ENCODE peak calls at places on chromosomes 2 and 18, in ten cellular contexts. One of them, this sample, is unnamed.

GRCh38 chr2:237996041-237996593 is 29.3 kb downstream of the UBE2F start:
- DNase-seq in uterus: no peak
- DNase-seq in esophagus muscularis mucosa: no peak
- DNase-seq in HCT116: no peak
- DNase-seq in IMR-90: peak
- DNase-seq in suprapubic skin: no peak
- DNase-seq in ovary: peak
- DNase-seq in esophagus squamous epithelium: no peak
- DNase-seq in transverse colon: no peak
- DNase-seq in A549: no peak
- DNase-seq in this sample: no peak

GRCh38 chr2:215749092-215749957 is 264.0 kb downstream of the MREG start:
- DNase-seq in suprapubic skin: peak
- DNase-seq in transverse colon: peak
- DNase-seq in ovary: no peak
- DNase-seq in esophagus squamous epithelium: no peak
- DNase-seq in IMR-90: peak
- DNase-seq in A549: peak
- DNase-seq in esophagus muscularis mucosa: peak
- DNase-seq in HCT116: no peak
- DNase-seq in uterus: peak
- DNase-seq in this sample: no peak

GRCh38 chr2:26279886-26280285 is 35.1 kb downstream of the HADHB start:
- DNase-seq in uterus: no peak
- DNase-seq in A549: no peak
- DNase-seq in esophagus muscularis mucosa: no peak
- DNase-seq in suprapubic skin: no peak
- DNase-seq in HCT116: no peak
- DNase-seq in IMR-90: no peak
- DNase-seq in esophagus squamous epithelium: no peak
- DNase-seq in transverse colon: no peak
- DNase-seq in ovary: no peak
- DNase-seq in this sample: no peak

GRCh38 chr2:41933585-41934322 is 114.1 kb upstream of the PKDCC start:
- DNase-seq in ovary: peak
- DNase-seq in esophagus squamous epithelium: no peak
- DNase-seq in transverse colon: no peak
- DNase-seq in uterus: peak
- DNase-seq in suprapubic skin: no peak
- DNase-seq in IMR-90: peak
- DNase-seq in esophagus muscularis mucosa: no peak
- DNase-seq in A549: peak
- DNase-seq in HCT116: no peak
- DNase-seq in this sample: no peak

GRCh38 chr2:59383473-59383872 is 1142.3 kb upstream of the FANCL start:
- DNase-seq in esophagus squamous epithelium: no peak
- DNase-seq in A549: no peak
- DNase-seq in suprapubic skin: no peak
- DNase-seq in IMR-90: no peak
- DNase-seq in HCT116: no peak
- DNase-seq in ovary: no peak
- DNase-seq in uterus: no peak
- DNase-seq in esophagus muscularis mucosa: no peak
- DNase-seq in transverse colon: no peak
- DNase-seq in this sample: no peak

GRCh38 chr18:28789460-28789859 is 612.5 kb upstream of the CDH2 start:
- DNase-seq in transverse colon: no peak
- DNase-seq in uterus: no peak
- DNase-seq in suprapubic skin: no peak
- DNase-seq in esophagus squamous epithelium: no peak
- DNase-seq in ovary: no peak
- DNase-seq in A549: no peak
- DNase-seq in esophagus muscularis mucosa: no peak
- DNase-seq in HCT116: no peak
- DNase-seq in IMR-90: no peak
- DNase-seq in this sample: no peak

GRCh38 chr2:219958941-219959340 is 331.5 kb downstream of the SLC4A3 start:
- DNase-seq in A549: no peak
- DNase-seq in suprapubic skin: no peak
- DNase-seq in esophagus muscularis mucosa: no peak
- DNase-seq in IMR-90: no peak
- DNase-seq in uterus: no peak
- DNase-seq in esophagus squamous epithelium: no peak
- DNase-seq in HCT116: no peak
- DNase-seq in transverse colon: no peak
- DNase-seq in ovary: no peak
- DNase-seq in this sample: no peak

GRCh38 chr2:163715199-163715598 is 20.6 kb downstream of the FIGN start:
- DNase-seq in A549: no peak
- DNase-seq in IMR-90: no peak
- DNase-seq in esophagus squamous epithelium: no peak
- DNase-seq in esophagus muscularis mucosa: no peak
- DNase-seq in uterus: no peak
- DNase-seq in suprapubic skin: no peak
- DNase-seq in transverse colon: no peak
- DNase-seq in ovary: no peak
- DNase-seq in HCT116: no peak
- DNase-seq in this sample: no peak

GRCh38 chr2:123851281-123851680 is 173.8 kb upstream of the CNTNAP5 start:
- DNase-seq in transverse colon: no peak
- DNase-seq in uterus: no peak
- DNase-seq in esophagus squamous epithelium: no peak
- DNase-seq in suprapubic skin: no peak
- DNase-seq in IMR-90: no peak
- DNase-seq in ovary: no peak
- DNase-seq in HCT116: no peak
- DNase-seq in A549: no peak
- DNase-seq in esophagus muscularis mucosa: no peak
- DNase-seq in this sample: no peak

GRCh38 chr2:238098854-238099708 is 1.1 kb upstream of the ESPNL start:
- DNase-seq in suprapubic skin: peak
- DNase-seq in ovary: peak
- DNase-seq in transverse colon: no peak
- DNase-seq in uterus: no peak
- DNase-seq in esophagus muscularis mucosa: peak
- DNase-seq in IMR-90: no peak
- DNase-seq in esophagus squamous epithelium: no peak
- DNase-seq in HCT116: no peak
- DNase-seq in A549: no peak
- DNase-seq in this sample: peak

GRCh38 chr2:10120938-10121574 is 1.5 kb upstream of the RRM2 start:
- DNase-seq in HCT116: no peak
- DNase-seq in esophagus muscularis mucosa: no peak
- DNase-seq in A549: peak
- DNase-seq in IMR-90: peak
- DNase-seq in ovary: no peak
- DNase-seq in uterus: no peak
- DNase-seq in transverse colon: peak
- DNase-seq in suprapubic skin: no peak
- DNase-seq in esophagus squamous epithelium: no peak
- DNase-seq in this sample: no peak

GRCh38 chr18:61502472-61502871 is 169.2 kb downstream of the CDH20 start:
- DNase-seq in ovary: no peak
- DNase-seq in IMR-90: peak
- DNase-seq in uterus: peak
- DNase-seq in esophagus squamous epithelium: no peak
- DNase-seq in A549: peak
- DNase-seq in HCT116: peak
- DNase-seq in suprapubic skin: no peak
- DNase-seq in esophagus muscularis mucosa: no peak
- DNase-seq in transverse colon: peak
- DNase-seq in this sample: no peak

GRCh38 chr2:15899327-15899612 is 41.1 kb upstream of the MYCN start:
- DNase-seq in HCT116: no peak
- DNase-seq in IMR-90: no peak
- DNase-seq in esophagus muscularis mucosa: no peak
- DNase-seq in A549: no peak
- DNase-seq in transverse colon: no peak
- DNase-seq in ovary: no peak
- DNase-seq in uterus: no peak
- DNase-seq in suprapubic skin: no peak
- DNase-seq in esophagus squamous epithelium: no peak
- DNase-seq in this sample: no peak

GRCh38 chr18:78558101-78558810 is 421.4 kb upstream of the SALL3 start:
- DNase-seq in suprapubic skin: no peak
- DNase-seq in esophagus squamous epithelium: no peak
- DNase-seq in uterus: no peak
- DNase-seq in HCT116: no peak
- DNase-seq in IMR-90: no peak
- DNase-seq in transverse colon: no peak
- DNase-seq in esophagus muscularis mucosa: peak
- DNase-seq in A549: no peak
- DNase-seq in ovary: no peak
- DNase-seq in this sample: no peak

GRCh38 chr2:205701509-205701908 is 19.2 kb downstream of the NRP2 start:
- DNase-seq in suprapubic skin: no peak
- DNase-seq in esophagus squamous epithelium: no peak
- DNase-seq in ovary: no peak
- DNase-seq in HCT116: no peak
- DNase-seq in transverse colon: no peak
- DNase-seq in uterus: no peak
- DNase-seq in A549: no peak
- DNase-seq in esophagus muscularis mucosa: no peak
- DNase-seq in IMR-90: peak
- DNase-seq in this sample: no peak

DNA sequence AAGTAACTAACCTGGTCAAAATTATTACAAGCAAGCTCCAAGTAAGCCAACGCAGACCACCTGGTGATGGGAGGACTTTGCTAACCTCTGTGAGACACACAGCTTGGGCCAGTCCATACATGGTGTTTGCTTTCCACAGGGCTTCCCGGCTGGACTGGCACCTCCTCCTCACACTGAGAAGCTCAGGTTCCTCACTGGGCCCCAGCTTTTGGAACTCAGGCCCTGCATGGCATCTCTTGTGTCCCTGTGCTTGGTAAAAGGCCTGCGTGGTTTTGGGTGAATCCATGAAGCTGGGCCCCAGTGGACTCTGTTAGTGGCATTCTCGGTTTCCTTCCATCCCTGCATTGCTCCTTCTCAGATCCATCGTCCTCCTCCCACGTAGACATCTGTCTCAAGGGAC is 123.4 kb downstream of the VAPA start:
- DNase-seq in IMR-90: no peak
- DNase-seq in suprapubic skin: no peak
- DNase-seq in ovary: no peak
- DNase-seq in esophagus muscularis mucosa: no peak
- DNase-seq in A549: no peak
- DNase-seq in uterus: peak
- DNase-seq in transverse colon: no peak
- DNase-seq in esophagus squamous epithelium: no peak
- DNase-seq in HCT116: no peak
- DNase-seq in this sample: peak
- H3K27ac ChIP-seq in IMR-90: no peak
- H3K27ac ChIP-seq in suprapubic skin: no peak
- H3K27ac ChIP-seq in ovary: no peak
- H3K27ac ChIP-seq in esophagus muscularis mucosa: no peak
- H3K27ac ChIP-seq in A549: no peak
- H3K27ac ChIP-seq in uterus: peak
- H3K27ac ChIP-seq in transverse colon: no peak
- H3K27ac ChIP-seq in esophagus squamous epithelium: peak
- H3K27ac ChIP-seq in HCT116: no peak
- H3K27ac ChIP-seq in this sample: peak

GRCh38 chr2:173354073-173354600 is 535 bp upstream of the CDCA7 start:
- DNase-seq in uterus: no peak
- DNase-seq in esophagus squamous epithelium: no peak
- DNase-seq in ovary: no peak
- DNase-seq in IMR-90: no peak
- DNase-seq in suprapubic skin: no peak
- DNase-seq in esophagus muscularis mucosa: no peak
- DNase-seq in transverse colon: no peak
- DNase-seq in A549: peak
- DNase-seq in HCT116: no peak
- DNase-seq in this sample: no peak
- TF ChIP-seq POLR2A in uterus: no peak
- TF ChIP-seq POLR2A in esophagus squamous epithelium: no peak
- TF ChIP-seq POLR2A in ovary: no peak
- TF ChIP-seq POLR2A in IMR-90: no peak
- TF ChIP-seq POLR2A in suprapubic skin: no peak
- TF ChIP-seq POLR2A in esophagus muscularis mucosa: no peak
- TF ChIP-seq POLR2A in transverse colon: no peak
- TF ChIP-seq POLR2A in A549: no peak
- TF ChIP-seq POLR2A in HCT116: no peak
- TF ChIP-seq POLR2A in this sample: no peak

DNA sequence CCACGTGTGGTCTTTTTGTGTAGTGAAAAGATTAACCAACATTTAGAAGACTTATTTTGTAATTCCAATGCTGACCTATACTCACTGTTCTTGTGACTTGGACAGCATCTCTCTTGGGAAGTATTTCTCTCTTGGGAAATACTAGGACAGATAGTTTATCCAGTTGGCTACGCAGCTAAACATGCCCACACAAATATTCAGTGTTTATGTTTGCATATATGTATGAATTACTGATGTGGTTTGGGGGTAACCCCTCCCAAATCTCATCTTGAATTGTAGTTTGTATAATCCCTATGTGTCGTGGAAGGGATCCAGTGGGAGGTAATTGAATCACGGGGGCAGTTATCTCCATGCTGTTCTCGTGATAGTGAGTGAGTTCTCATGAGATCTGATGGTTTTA is 2062.3 kb upstream of the CELF4 start:
- DNase-seq in A549: no peak
- DNase-seq in ovary: no peak
- DNase-seq in esophagus squamous epithelium: no peak
- DNase-seq in IMR-90: peak
- DNase-seq in HCT116: no peak
- DNase-seq in transverse colon: no peak
- DNase-seq in uterus: no peak
- DNase-seq in suprapubic skin: no peak
- DNase-seq in esophagus muscularis mucosa: no peak
- DNase-seq in this sample: no peak
- H3K27ac ChIP-seq in A549: no peak
- H3K27ac ChIP-seq in ovary: no peak
- H3K27ac ChIP-seq in esophagus squamous epithelium: no peak
- H3K27ac ChIP-seq in IMR-90: peak
- H3K27ac ChIP-seq in HCT116: no peak
- H3K27ac ChIP-seq in transverse colon: no peak
- H3K27ac ChIP-seq in uterus: no peak
- H3K27ac ChIP-seq in suprapubic skin: no peak
- H3K27ac ChIP-seq in esophagus muscularis mucosa: no peak
- H3K27ac ChIP-seq in this sample: no peak

DNA sequence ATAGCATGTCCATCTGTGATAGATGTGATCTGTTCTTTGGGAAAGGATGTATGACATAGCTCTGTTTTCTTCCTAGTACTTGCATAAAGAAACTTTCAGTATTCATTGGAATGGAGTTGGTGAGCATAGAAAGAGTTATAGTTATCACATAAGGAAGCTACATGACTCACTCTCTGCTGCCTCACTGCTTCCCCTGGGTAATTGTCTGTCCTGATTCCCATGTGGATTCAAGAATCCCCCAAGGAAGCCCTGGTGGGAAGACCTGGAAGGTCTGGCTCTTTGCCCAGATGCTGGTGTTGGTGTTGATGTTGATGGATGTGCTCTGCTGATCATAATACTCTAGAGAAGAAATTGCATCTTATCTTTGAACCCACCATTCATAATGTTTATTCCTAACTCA is 60.6 kb downstream of the PTPN4 start:
- DNase-seq in esophagus squamous epithelium: no peak
- DNase-seq in uterus: no peak
- DNase-seq in HCT116: no peak
- DNase-seq in suprapubic skin: no peak
- DNase-seq in esophagus muscularis mucosa: no peak
- DNase-seq in transverse colon: no peak
- DNase-seq in IMR-90: peak
- DNase-seq in A549: peak
- DNase-seq in ovary: no peak
- DNase-seq in this sample: no peak
- TF ChIP-seq POLR2A in esophagus squamous epithelium: no peak
- TF ChIP-seq POLR2A in uterus: no peak
- TF ChIP-seq POLR2A in HCT116: no peak
- TF ChIP-seq POLR2A in suprapubic skin: no peak
- TF ChIP-seq POLR2A in esophagus muscularis mucosa: no peak
- TF ChIP-seq POLR2A in transverse colon: no peak
- TF ChIP-seq POLR2A in IMR-90: no peak
- TF ChIP-seq POLR2A in A549: no peak
- TF ChIP-seq POLR2A in ovary: no peak
- TF ChIP-seq POLR2A in this sample: no peak